ENCODE peak calls at places on chromosome 17, in nine cellular contexts. P is K562, U is lower lobe of right lung, V is IMR-90, C is body of pancreas, W is osteoblast, X is AG04450, S is spleen, Q is Panc1. K is an unnamed sample.

GRCh38 chr17:27105636-27106035 is 188.3 kb upstream of the WSB1 start:
- DNase-seq in W (no peak), U (no peak), S (no peak), X (no peak), C (no peak), Q (no peak), V (no peak), P (no peak), K (no peak)

GRCh38 chr17:16286947-16287562 is 66.2 kb downstream of the CENPV start:
- DNase-seq in P (peak), C (no peak), S (peak), U (no peak), Q (peak), V (no peak), X (no peak), W (peak), K (no peak)

GRCh38 chr17:55635253-55635766 is 87.4 kb downstream of the TMEM100 start:
- DNase-seq in Q (no peak), C (no peak), U (no peak), P (no peak), V (peak), S (no peak), X (no peak), W (peak), K (no peak)

GRCh38 chr17:68176770-68177169 is 71.1 kb upstream of the AMZ2 start:
- DNase-seq in W (peak), Q (no peak), S (no peak), P (peak), V (no peak), C (no peak), X (no peak), U (no peak), K (no peak)

GRCh38 chr17:21288581-21289017 is 4.1 kb downstream of the MAP2K3 start:
- DNase-seq in V (no peak), S (no peak), W (peak), C (no peak), P (no peak), U (no peak), X (no peak), Q (no peak), K (no peak)

GRCh38 chr17:73635101-73635767 is 9.0 kb downstream of the SDK2 start:
- DNase-seq in X (no peak), Q (no peak), W (no peak), V (no peak), S (peak), P (no peak), U (no peak), C (no peak), K (no peak)

GRCh38 chr17:62737513-62737912 is 70.6 kb downstream of the MARCHF10 start:
- DNase-seq in C (no peak), W (no peak), U (no peak), X (no peak), Q (no peak), P (no peak), S (no peak), V (no peak), K (no peak)

GRCh38 chr17:41784207-41784744 is 2.2 kb downstream of the JUP start:
- DNase-seq in U (no peak), Q (no peak), C (peak), P (peak), V (peak), W (peak), X (no peak), S (no peak), K (no peak)

GRCh38 chr17:20172378-20172775 is 163.2 kb downstream of the SPECC1 start:
- DNase-seq in X (no peak), C (no peak), Q (no peak), S (no peak), V (no peak), U (no peak), P (no peak), W (no peak), K (no peak)

GRCh38 chr17:42097691-42098661 is at the start of gene ZNF385C:
- DNase-seq in C (peak), S (peak), W (no peak), P (no peak), V (no peak), U (no peak), X (no peak), Q (no peak), K (no peak)

GRCh38 chr17:79008666-79009387 is 737 bp downstream of the CANT1 start:
- DNase-seq in V (no peak), W (peak), C (no peak), Q (no peak), X (no peak), P (no peak), S (peak), U (no peak), K (no peak)

GRCh38 chr17:31068291-31068690 is 26.5 kb upstream of the NF1 start:
- DNase-seq in Q (no peak), C (peak), W (no peak), U (no peak), X (no peak), V (peak), S (no peak), P (peak), K (no peak)

GRCh38 chr17:44769230-44769629 is 10.4 kb downstream of the ADAM11 start:
- DNase-seq in S (no peak), U (no peak), P (no peak), Q (no peak), C (no peak), W (peak), X (no peak), V (no peak), K (no peak)

GRCh38 chr17:19785854-19786253 is 37.8 kb upstream of the ALDH3A1 start:
- DNase-seq in X (no peak), V (peak), W (no peak), P (peak), Q (no peak), C (no peak), U (no peak), S (no peak), K (no peak)

GRCh38 chr17:39393732-39394131 is 7.7 kb downstream of the FBXL20 start:
- DNase-seq in Q (no peak), C (no peak), X (no peak), S (no peak), W (no peak), V (no peak), P (no peak), U (no peak), K (no peak)

GRCh38 chr17:31089461-31089860 is 5.3 kb upstream of the NF1 start:
- DNase-seq in X (no peak), C (no peak), S (no peak), P (no peak), V (no peak), W (no peak), U (no peak), Q (no peak), K (no peak)

GRCh38 chr17:20184977-20185619 is 175.9 kb downstream of the SPECC1 start:
- DNase-seq in C (no peak), Q (no peak), V (no peak), P (peak), S (no peak), W (no peak), X (no peak), U (no peak), K (no peak)

GRCh38 chr17:28643979-28644781 is 778 bp downstream of the BLTP2 start:
- DNase-seq in U (peak), C (peak), W (peak), S (peak), P (peak), Q (no peak), X (no peak), V (peak), K (no peak)

GRCh38 chr17:64459284-64459747 is 10.4 kb downstream of the MILR1 start:
- DNase-seq in X (no peak), P (no peak), Q (no peak), V (peak), C (no peak), W (peak), U (no peak), S (no peak), K (no peak)

GRCh38 chr17:48113201-48113676 is 5.7 kb downstream of the SNX11 start:
- DNase-seq in X (no peak), V (no peak), S (peak), W (no peak), U (peak), P (no peak), Q (no peak), C (no peak), K (no peak)

GRCh38 chr17:8900207-8900606 is 32.7 kb upstream of the PIK3R6 start:
- DNase-seq in C (no peak), U (no peak), X (no peak), Q (no peak), P (no peak), S (no peak), W (no peak), V (no peak), K (no peak)

GRCh38 chr17:73872816-73873215 is 228.6 kb upstream of the SDK2 start:
- DNase-seq in U (no peak), X (no peak), C (no peak), P (no peak), W (no peak), V (no peak), Q (no peak), S (no peak), K (no peak)

DNA sequence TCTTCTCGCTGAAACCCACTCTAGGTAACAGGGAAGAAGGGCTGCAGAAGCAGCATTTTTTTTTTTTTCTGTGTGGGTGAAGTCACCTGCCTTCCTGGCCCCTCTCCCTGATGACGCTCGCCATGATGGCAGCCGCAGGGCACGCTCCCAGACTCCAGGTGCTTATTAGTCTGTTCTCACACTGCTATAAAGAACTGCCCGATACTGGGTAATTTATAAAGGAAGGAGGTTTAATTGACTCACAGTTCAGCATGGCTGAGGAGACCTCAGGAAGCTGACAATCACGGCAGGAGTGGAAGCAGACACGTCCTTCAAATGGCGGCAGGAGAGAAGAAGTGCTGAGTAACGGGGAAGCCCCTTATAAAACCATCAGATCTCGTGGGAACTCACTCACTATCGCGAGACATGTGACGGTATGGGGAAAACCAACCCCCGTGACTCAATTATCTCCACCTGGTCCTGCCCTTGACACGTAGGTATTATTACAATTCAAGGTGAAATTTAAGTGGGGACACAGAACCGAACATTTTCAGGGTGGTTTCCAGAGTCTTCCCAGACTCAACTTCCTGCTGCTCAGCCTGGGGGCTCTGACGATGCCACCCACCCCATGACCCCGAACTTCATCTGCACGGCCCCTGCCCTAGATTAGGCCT is 34.9 kb upstream of the NLRP1 start:
- DNase-seq in U (no peak), C (no peak), X (no peak), Q (no peak), W (no peak), P (peak), V (no peak), S (no peak), K (no peak)
- H3K4me3 ChIP-seq in U (no peak), C (no peak), X (no peak), Q (no peak), W (no peak), P (peak), V (no peak), S (no peak), K (no peak)

DNA sequence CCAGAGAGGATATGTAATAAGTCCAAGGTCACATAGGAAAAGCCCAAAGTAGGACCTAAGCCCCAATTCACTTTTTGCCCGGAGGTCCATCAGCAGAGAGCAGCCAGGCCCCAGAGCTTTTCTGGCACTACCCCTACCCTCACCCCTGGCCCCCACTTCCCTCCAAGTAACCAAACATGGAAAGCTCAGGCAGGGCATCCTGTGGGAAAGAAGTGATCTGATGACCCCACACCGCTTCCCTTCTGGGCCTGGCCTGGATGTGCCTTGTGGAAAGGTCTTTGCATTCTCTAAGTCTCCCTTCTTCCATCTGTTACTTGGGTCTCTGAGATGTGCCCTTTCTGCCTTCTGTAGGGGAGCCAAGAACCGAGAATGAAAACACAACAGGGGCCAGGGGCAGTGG is 136.9 kb downstream of the TMEM132E start:
- DNase-seq in V (no peak), Q (no peak), X (no peak), W (no peak), U (no peak), S (no peak), C (no peak), P (no peak), K (no peak)
- TF ChIP-seq CTCF in V (no peak), Q (no peak), X (no peak), W (no peak), U (no peak), S (no peak), C (no peak), P (no peak), K (no peak)

DNA sequence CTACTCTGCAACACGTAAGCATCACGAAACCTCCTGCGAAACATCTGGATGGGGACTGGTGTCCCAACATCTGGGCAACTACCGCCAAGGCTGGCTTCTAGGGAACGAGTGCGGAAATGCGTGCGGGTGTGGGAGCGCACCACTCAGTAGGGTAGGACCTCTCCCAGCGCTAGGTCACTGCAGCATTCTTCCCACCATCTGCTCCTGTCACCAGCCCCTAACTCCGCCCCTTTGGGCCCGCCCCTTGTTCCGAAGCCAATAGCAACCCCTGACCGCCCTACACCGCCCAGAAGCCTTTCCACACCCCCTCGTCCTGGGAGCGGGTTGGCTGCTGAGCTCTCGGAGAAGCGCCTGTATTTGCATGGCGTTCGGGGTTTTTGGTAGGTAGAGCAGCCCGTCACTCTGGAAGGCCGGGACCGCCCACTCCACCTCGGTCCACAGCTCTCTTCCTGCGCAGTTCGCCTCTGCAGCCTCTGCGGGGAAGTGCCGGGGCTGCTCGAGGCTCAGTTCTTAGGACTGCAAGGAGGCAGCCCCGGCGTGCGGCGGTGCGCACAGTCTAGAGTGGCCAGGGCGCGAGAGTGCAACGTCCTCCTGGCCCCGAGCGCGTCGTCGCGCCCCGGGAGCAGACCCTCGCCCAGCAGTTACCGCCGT is at the start of gene HS3ST3B1:
- DNase-seq in C (peak), X (peak), V (peak), Q (peak), U (peak), P (peak), W (peak), S (peak), K (peak)
- H3K27ac ChIP-seq in C (peak), X (peak), V (peak), Q (no peak), U (peak), P (peak), W (peak), S (peak), K (no peak)

GRCh38 chr17:65697661-65698060 is 136.2 kb upstream of the AXIN2 start:
- DNase-seq in S (no peak), Q (no peak), V (no peak), U (no peak), C (no peak), W (no peak), X (no peak), P (no peak), K (no peak)

GRCh38 chr17:65698381-65699061 is 137.1 kb upstream of the AXIN2 start:
- DNase-seq in C (no peak), V (peak), X (peak), U (no peak), Q (no peak), S (no peak), P (no peak), W (peak), K (no peak)

GRCh38 chr17:65699459-65699858 is 138.0 kb upstream of the AXIN2 start:
- DNase-seq in Q (no peak), P (no peak), V (no peak), X (no peak), U (no peak), W (no peak), C (no peak), S (no peak), K (no peak)

GRCh38 chr17:65694601-65695000 is 133.2 kb upstream of the AXIN2 start:
- DNase-seq in S (no peak), C (no peak), W (no peak), V (no peak), P (no peak), Q (no peak), X (no peak), U (no peak), K (no peak)

GRCh38 chr17:65696739-65697394 is 135.4 kb upstream of the AXIN2 start:
- DNase-seq in X (no peak), W (peak), P (no peak), V (peak), C (no peak), S (no peak), Q (no peak), U (no peak), K (no peak)
- H3K4me3 ChIP-seq in X (no peak), W (no peak), P (no peak), V (no peak), C (no peak), S (no peak), Q (no peak), U (no peak), K (no peak)

GRCh38 chr17:7281953-7282751 is 634 bp downstream of the SLC2A4 start:
- DNase-seq in V (no peak), P (peak), C (peak), S (peak), X (no peak), U (no peak), W (peak), Q (no peak), K (no peak)

GRCh38 chr17:7283471-7284216 is 2.1 kb downstream of the SLC2A4 start:
- DNase-seq in P (no peak), S (no peak), U (no peak), C (no peak), X (no peak), Q (no peak), V (no peak), W (peak), K (no peak)

GRCh38 chr17:7281074-7281952 is at the start of gene SLC2A4:
- DNase-seq in X (peak), W (peak), Q (peak), V (peak), C (peak), S (peak), U (peak), P (peak), K (peak)

GRCh38 chr17:7284911-7285310 is 3.4 kb downstream of the SLC2A4 start:
- DNase-seq in U (no peak), Q (no peak), W (peak), P (no peak), C (no peak), V (no peak), S (no peak), X (no peak), K (no peak)

GRCh38 chr17:7282752-7283321 is 1.3 kb downstream of the SLC2A4 start:
- DNase-seq in V (no peak), S (no peak), Q (no peak), U (no peak), P (peak), C (no peak), W (peak), X (no peak), K (no peak)
- TF ChIP-seq CTCF in V (no peak), S (no peak), Q (no peak), U (no peak), P (peak), C (no peak), W (no peak), X (no peak), K (no peak)

GRCh38 chr17:58336456-58337094 is 8.0 kb upstream of the TSPOAP1 start:
- DNase-seq in C (no peak), X (no peak), V (peak), W (peak), P (peak), Q (no peak), S (peak), U (no peak), K (no peak)
- H3K27ac ChIP-seq in C (peak), X (peak), V (peak), W (peak), P (peak), Q (no peak), S (peak), U (peak), K (no peak)

K was measured in thoracic aorta.